ENCODE peak calls at places on chromosomes 13 and 19, in four cellular contexts. M is dorsolateral prefrontal cortex, T is fibroblast of lung, C is Caco-2. E is an unnamed sample.

GRCh38 chr19:29785955-29786589 is 25.7 kb upstream of the CCNE1 start:
- DNase-seq in T (no peak), M (no peak), C (peak), E (no peak)

GRCh38 chr13:64767054-64767453 is 2463.1 kb downstream of the PCDH9 start:
- DNase-seq in M (no peak), T (no peak), C (no peak), E (no peak)

GRCh38 chr13:30918662-30919405 is 12.8 kb downstream of the MEDAG start:
- DNase-seq in T (no peak), M (no peak), C (no peak), E (peak)

GRCh38 chr19:46786236-46787039 is 2.0 kb downstream of the SLC1A5 start:
- DNase-seq in C (peak), T (peak), M (peak), E (peak)

GRCh38 chr19:17989425-17990094 is 18.4 kb upstream of the ARRDC2 start:
- DNase-seq in T (no peak), C (no peak), M (no peak), E (no peak)

GRCh38 chr13:90800082-90800746 is 547.3 kb upstream of the MIR17HG start:
- DNase-seq in M (peak), T (peak), C (no peak), E (no peak)

GRCh38 chr13:48159436-48160225 is 64.7 kb upstream of the MED4 start:
- DNase-seq in T (no peak), C (no peak), M (no peak), E (no peak)

GRCh38 chr13:30830638-30830965 is 75.5 kb upstream of the MEDAG start:
- DNase-seq in C (no peak), T (no peak), M (no peak), E (no peak)

GRCh38 chr19:8333771-8334457 is 9.1 kb downstream of the KANK3 start:
- DNase-seq in M (no peak), T (no peak), C (no peak), E (no peak)

GRCh38 chr13:50909605-50910482 is at the start of gene RNASEH2B:
- DNase-seq in C (peak), T (peak), M (peak), E (peak)

GRCh38 chr19:12365094-12365371 is 450 bp downstream of the ZNF442 start:
- DNase-seq in T (peak), C (no peak), M (peak), E (peak)

GRCh38 chr19:12792048-12792852 is 964 bp downstream of the JUNB start:
- DNase-seq in M (peak), T (peak), C (peak), E (peak)

GRCh38 chr13:35865341-35866240 is 265.6 kb downstream of the DCLK1 start:
- DNase-seq in M (no peak), C (no peak), T (no peak), E (no peak)

GRCh38 chr13:98068511-98068910 is 74.4 kb upstream of the FARP1 start:
- DNase-seq in M (no peak), C (peak), T (no peak), E (no peak)

GRCh38 chr13:59086147-59086546 is 1077.6 kb downstream of the DIAPH3 start:
- DNase-seq in C (no peak), M (no peak), T (peak), E (peak)

GRCh38 chr13:112181336-112182051 is 114.5 kb downstream of the SOX1 start:
- DNase-seq in M (no peak), C (no peak), T (no peak), E (no peak)

GRCh38 chr19:44609219-44609618 is 4.1 kb upstream of the IGSF23 start:
- DNase-seq in T (no peak), M (no peak), C (no peak), E (peak)

GRCh38 chr13:75279834-75280369 is 202.1 kb downstream of the TBC1D4 start:
- DNase-seq in T (no peak), M (no peak), C (peak), E (no peak)

GRCh38 chr19:30556230-30556711 is 184.1 kb downstream of the ZNF536 start:
- DNase-seq in T (no peak), C (no peak), M (peak), E (no peak)

GRCh38 chr19:28656644-28657043 is 556.3 kb downstream of the UQCRFS1 start:
- DNase-seq in M (no peak), C (no peak), T (no peak), E (no peak)

GRCh38 chr13:51534075-51534817 is 50.0 kb upstream of the WDFY2 start:
- DNase-seq in T (no peak), M (peak), C (no peak), E (no peak)

GRCh38 chr13:51734786-51735185 is 69.2 kb downstream of the DHRS12 start:
- DNase-seq in C (no peak), T (no peak), M (no peak), E (peak)

GRCh38 chr13:23987331-23987730 is 90.0 kb upstream of the C1QTNF9B start:
- DNase-seq in C (no peak), T (peak), M (no peak), E (peak)

GRCh38 chr13:72798817-72799216 is 16.9 kb downstream of the PIBF1 start:
- DNase-seq in T (no peak), C (no peak), M (no peak), E (no peak)

GRCh38 chr13:33125821-33126570 is 109.8 kb downstream of the KL start:
- DNase-seq in C (peak), M (no peak), T (peak), E (peak)

GRCh38 chr19:52638601-52639000 is 446 bp upstream of the ZNF83 start:
- DNase-seq in M (peak), C (peak), T (no peak), E (peak)

GRCh38 chr19:6738726-6739389 is 622 bp upstream of the TRIP10 start:
- DNase-seq in T (no peak), C (no peak), M (no peak), E (no peak)

GRCh38 chr13:51644649-51645048 is 60.4 kb downstream of the WDFY2 start:
- DNase-seq in C (no peak), T (peak), M (no peak), E (peak)

GRCh38 chr13:21834511-21834910 is 163.6 kb downstream of the FGF9 start:
- DNase-seq in C (peak), T (no peak), M (no peak), E (no peak)

GRCh38 chr13:21833921-21834320 is 163.0 kb downstream of the FGF9 start:
- DNase-seq in M (no peak), T (no peak), C (no peak), E (no peak)

GRCh38 chr13:21837288-21837687 is 166.4 kb downstream of the FGF9 start:
- DNase-seq in M (no peak), C (no peak), T (no peak), E (no peak)

DNA sequence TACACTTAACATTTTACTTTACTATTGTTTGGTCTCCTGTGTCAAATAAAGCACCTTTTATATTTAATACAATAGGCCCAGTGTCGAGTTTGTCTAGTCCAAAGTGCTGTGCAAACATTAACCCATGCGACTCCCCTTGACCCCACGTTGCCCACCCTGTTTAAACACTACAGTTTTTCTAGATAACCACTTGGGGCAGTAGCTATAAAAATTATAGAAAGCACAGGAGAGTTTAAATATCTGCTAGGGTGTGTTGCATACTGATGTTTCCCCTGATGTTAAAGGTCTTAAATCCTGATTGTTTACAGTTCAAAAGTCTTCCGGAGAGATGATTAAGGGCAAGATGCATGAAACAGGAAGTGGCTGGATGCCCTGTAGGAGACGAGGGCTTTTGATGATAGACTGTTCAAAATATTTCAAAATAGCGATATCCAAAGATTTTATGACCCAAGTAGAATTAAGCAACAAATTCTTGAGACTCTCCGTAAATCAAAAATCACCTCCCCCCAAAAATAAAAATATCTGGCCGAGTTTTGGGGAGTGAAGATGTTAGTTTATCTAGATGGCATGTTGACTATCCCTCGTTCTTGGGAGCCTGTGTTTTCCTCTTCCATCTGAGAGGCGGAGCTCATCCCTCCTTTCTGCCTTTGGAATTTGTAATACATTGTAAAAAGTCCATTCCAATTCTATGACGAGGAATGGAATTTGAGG is 167.1 kb downstream of the FGF9 start:
- DNase-seq in T (no peak), M (no peak), C (peak), E (peak)
- TF ChIP-seq CTCF in T (no peak), M (no peak), C (peak), E (no peak)

DNA sequence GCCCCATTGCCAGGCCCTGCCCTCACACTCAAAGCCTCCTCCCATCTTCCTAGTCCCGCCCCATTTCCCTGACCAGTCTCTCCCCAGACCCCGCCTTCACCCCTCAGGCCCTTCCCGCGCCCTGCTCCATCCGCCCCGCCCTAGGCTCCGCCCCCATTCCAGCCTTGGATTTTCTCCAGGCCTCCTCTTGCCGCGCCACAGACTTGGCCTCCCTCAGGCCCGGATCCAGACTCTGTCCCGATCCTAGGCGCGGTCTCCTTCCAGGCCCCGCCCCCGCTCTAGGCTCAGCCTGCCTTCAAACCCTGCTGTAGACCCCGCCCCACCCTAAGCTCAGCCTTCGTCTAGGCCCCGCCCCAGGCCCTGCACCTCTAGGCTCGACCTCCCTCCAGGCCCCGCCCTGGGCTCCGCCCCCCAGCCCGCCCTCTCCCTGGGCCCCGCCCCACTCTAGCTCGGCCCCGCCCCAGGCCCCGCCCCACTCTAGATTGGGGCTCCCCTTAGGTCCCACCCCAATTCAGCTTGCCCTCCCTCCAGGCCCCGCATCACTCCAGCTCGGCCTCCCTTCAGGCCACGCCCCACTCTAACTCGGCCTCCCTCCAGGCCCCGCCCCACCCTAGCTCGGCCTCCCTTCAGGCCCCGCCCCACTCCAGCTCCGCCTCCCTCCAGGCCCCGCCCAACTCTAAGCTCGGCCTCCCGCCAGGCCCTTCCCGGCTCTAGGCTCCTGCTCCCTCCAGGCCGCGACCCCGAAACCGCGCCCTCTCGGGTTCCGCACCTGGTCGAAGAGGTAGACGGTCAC is 18.5 kb downstream of the LMTK3 start:
- DNase-seq in C (peak), M (peak), T (peak), E (peak)
- H3K4me3 ChIP-seq in C (peak), M (peak), T (peak), E (peak)

GRCh38 chr13:84812789-84813188 is 930.5 kb upstream of the SLITRK1 start:
- DNase-seq in C (no peak), M (no peak), T (no peak), E (no peak)
- TF ChIP-seq CTCF in C (no peak), M (no peak), T (no peak), E (no peak)

GRCh38 chr19:14325134-14325533 is 56.1 kb upstream of the ADGRE5 start:
- DNase-seq in T (no peak), M (no peak), C (no peak), E (no peak)

GRCh38 chr19:14325863-14326262 is 55.4 kb upstream of the ADGRE5 start:
- DNase-seq in T (no peak), C (no peak), M (no peak), E (no peak)

GRCh38 chr19:14320253-14320652 is 61.0 kb upstream of the ADGRE5 start:
- DNase-seq in M (no peak), C (no peak), T (no peak), E (no peak)

GRCh38 chr19:14318873-14319272 is 62.4 kb upstream of the ADGRE5 start:
- DNase-seq in M (no peak), T (no peak), C (peak), E (no peak)

GRCh38 chr19:14322889-14323463 is 58.3 kb upstream of the ADGRE5 start:
- DNase-seq in T (no peak), C (no peak), M (no peak), E (no peak)
- H3K4me3 ChIP-seq in T (no peak), C (no peak), M (no peak), E (no peak)

DNA sequence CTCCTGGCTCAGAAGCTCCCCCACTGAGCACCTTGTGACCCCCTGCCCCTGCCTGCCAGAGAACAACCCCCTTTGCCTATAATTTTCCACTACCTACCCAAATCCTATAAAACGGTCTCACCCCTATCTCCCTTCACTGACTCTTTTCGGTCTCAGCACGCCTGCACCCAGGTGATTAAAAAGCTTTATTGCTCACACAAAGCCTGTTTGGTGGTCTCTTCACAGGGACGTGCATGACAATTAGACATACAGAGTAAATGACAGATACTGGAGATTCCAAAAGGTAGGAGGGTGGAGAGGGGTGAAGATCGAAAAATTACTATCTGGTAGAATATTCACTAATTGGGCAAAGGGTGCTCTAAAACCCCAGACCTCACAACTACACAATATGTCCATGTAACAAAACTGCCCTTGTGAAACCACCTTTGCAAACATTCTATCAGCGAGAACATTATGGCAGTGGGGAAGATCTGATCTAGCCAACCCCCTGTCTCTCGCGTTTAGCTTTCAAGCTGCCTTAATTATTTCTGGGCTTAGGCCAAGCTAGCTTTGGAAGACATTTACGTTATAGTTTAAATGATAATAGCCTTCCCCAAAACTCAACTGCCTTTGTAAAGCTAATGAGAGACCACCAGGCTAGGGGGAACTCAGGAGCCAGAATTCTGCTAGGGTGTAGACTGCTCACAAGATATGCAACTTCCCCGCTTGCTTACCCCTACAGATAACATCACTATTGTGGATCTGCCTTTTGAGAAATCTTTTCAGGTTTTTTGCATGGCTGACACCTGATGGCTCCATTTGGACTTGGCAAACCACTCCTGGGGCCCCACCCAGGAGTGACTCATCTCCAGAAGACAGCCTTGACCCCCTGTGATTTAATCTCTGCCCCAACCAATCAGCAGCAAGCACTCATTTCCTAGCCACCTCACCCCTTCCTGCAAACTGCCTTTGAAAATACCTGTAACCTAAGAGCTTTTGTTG is 1534.0 kb upstream of the SPRY2 start:
- DNase-seq in M (no peak), C (no peak), T (no peak), E (no peak)
- TF ChIP-seq CTCF in M (no peak), C (no peak), T (no peak), E (no peak)

DNA sequence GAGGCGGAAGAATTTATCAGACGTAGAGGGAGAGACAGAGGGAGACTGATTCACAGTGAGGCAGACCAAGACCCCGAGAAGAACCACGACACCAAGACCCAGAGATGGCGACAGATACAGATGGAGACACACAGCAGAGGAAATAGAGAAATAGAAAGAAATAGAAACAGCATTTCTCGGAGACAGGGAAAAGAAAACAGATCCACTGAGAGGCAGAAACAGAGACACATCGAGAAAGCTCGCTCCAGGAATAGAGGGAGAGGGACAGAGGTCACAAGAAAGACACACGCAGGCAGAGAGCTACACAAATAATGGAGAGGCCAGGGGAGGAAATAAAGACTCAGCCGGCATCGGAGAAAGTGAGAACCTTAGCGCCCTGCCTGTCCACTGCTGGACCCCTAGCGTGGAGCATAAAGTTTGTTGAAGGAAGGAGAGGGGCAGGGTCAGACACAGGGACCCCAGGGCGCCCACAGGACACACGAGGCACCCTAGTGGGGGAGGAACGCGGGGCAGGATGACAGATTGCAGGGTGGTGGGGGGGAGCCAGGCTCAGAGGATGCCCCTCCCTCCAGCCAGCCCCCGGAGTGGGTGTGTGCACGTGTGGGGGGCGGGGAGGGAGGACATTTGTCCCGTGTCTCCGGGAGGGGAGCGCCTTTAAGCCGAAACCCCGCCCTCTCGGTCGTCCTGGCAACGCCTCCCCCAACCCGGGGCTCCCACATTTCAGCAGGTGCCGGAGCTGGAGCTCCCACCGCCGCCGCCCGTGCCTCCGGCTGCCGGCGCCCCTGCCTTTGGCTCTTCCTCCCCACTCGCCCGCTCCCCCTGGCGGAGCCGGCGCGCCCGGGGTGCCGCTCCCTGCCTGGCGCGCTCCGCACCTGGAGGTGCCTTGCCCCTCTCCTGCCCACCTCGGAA is at the start of gene PRKCG:
- DNase-seq in C (peak), M (peak), T (no peak), E (no peak)
- H3K4me3 ChIP-seq in C (peak), M (peak), T (peak), E (peak)

DNA sequence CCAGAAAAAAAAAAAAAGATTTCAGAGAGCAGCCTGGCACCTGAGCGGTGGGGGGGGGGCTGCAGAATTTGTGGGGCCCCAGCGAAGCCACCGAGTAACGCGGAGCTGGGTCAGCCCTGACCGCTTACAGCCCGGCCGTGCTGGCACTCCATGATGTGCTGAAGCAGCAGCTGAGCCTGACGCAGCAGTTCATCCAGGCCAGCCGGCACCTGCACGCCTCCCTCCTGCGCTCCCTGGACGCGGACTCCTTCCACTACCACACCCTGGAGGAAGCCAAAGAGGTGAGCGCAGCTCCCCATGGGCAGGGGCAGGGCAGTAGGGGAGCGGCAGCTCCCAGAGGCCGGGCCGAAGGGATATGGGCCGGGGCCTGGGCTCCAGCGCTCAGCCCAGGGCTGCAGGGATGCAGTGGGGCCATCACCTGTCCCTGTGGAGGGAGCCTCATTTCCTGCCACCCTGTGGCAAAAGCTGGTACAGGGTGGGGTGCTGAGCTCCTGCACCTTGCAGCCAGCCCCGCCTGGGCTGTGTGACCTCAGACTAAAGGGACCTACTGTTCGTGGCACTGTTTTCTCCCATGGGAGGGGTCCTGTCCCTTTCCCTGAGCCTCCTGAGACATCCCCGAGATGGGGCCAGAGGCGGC is 18.3 kb downstream of the C19orf44 start:
- DNase-seq in C (peak), T (no peak), M (no peak), E (no peak)
- TF ChIP-seq CTCF in C (no peak), T (no peak), M (no peak), E (no peak)

E was measured in AG10803.